ENCODE peak calls at places on chromosome 20, in five cellular contexts. Q is GM12878, S is heart left ventricle, E is lower leg skin, R is ovary. O is an unnamed sample.

GRCh38 chr20:32989507-32990283 is 14.5 kb downstream of the SUN5 start:
- DNase-seq in Q (no peak), S (peak; percentile 1), E (no peak), R (no peak), O (no peak)

GRCh38 chr20:36154696-36155628 is at the start of gene EPB41L1:
- DNase-seq in Q (no peak), S (peak; percentile 47), E (peak; percentile 18), R (peak; percentile 65), O (no peak)

GRCh38 chr20:380763-381580 is 412 bp downstream of the TRIB3 start:
- DNase-seq in Q (no peak), S (peak; percentile 71), E (no peak), R (peak; percentile 64), O (peak; percentile 78)

GRCh38 chr20:24691901-24692351 is 222.5 kb downstream of the SYNDIG1 start:
- DNase-seq in Q (no peak), S (no peak), E (no peak), R (no peak), O (peak; percentile 5)

GRCh38 chr20:1417273-1417672 is 24.4 kb upstream of the FKBP1A start:
- DNase-seq in Q (no peak), S (no peak), E (no peak), R (no peak), O (no peak)

GRCh38 chr20:50574586-50574985 is 64.4 kb downstream of the PTPN1 start:
- DNase-seq in Q (no peak), S (no peak), E (no peak), R (no peak), O (peak; percentile 28)

GRCh38 chr20:37680420-37680819 is 13.4 kb upstream of the CTNNBL1 start:
- DNase-seq in Q (no peak), S (no peak), E (peak; percentile 32), R (no peak), O (no peak)

GRCh38 chr20:50982372-50982771 is 23.8 kb downstream of the MOCS3 start:
- DNase-seq in Q (no peak), S (no peak), E (peak; percentile 80), R (no peak), O (no peak)

GRCh38 chr20:23823621-23824324 is 2.8 kb downstream of the CST2 start:
- DNase-seq in Q (no peak), S (no peak), E (no peak), R (no peak), O (no peak)

GRCh38 chr20:23231561-23232218 is 118.9 kb upstream of the NXT1 start:
- DNase-seq in Q (no peak), S (no peak), E (no peak), R (no peak), O (no peak)

GRCh38 chr20:50048420-50049166 is 64.4 kb downstream of the UBE2V1 start:
- DNase-seq in Q (no peak), S (no peak), E (no peak), R (no peak), O (no peak)

GRCh38 chr20:36094497-36094896 is 60.0 kb upstream of the EPB41L1 start:
- DNase-seq in Q (no peak), S (peak; percentile 33), E (no peak), R (no peak), O (no peak)

GRCh38 chr20:7772376-7772775 is 167.9 kb downstream of the HAO1 start:
- DNase-seq in Q (no peak), S (no peak), E (no peak), R (no peak), O (no peak)

GRCh38 chr20:38225240-38225899 is 35.2 kb downstream of the KIAA1755 start:
- DNase-seq in Q (no peak), S (no peak), E (no peak), R (peak; percentile 15), O (no peak)

GRCh38 chr20:5184684-5185083 is 57.9 kb downstream of the CDS2 start:
- DNase-seq in Q (no peak), S (no peak), E (no peak), R (no peak), O (no peak)

GRCh38 chr20:36145877-36146707 is 8.4 kb upstream of the EPB41L1 start:
- DNase-seq in Q (no peak), S (peak; percentile 86), E (no peak), R (no peak), O (no peak)

GRCh38 chr20:37160683-37161082 is 18.4 kb upstream of the RPN2 start:
- DNase-seq in Q (no peak), S (no peak), E (no peak), R (no peak), O (no peak)

GRCh38 chr20:4026093-4026601 is 10.8 kb upstream of the RNF24 start:
- DNase-seq in Q (no peak), S (no peak), E (no peak), R (no peak), O (no peak)

GRCh38 chr20:21272279-21272678 is 30.9 kb upstream of the XRN2 start:
- DNase-seq in Q (no peak), S (no peak), E (no peak), R (no peak), O (no peak)

GRCh38 chr20:23970049-23970448 is 18.5 kb downstream of the GGTLC1 start:
- DNase-seq in Q (no peak), S (no peak), E (no peak), R (no peak), O (no peak)

GRCh38 chr20:50216543-50217206 is 26.0 kb downstream of the CEBPB start:
- DNase-seq in Q (no peak), S (no peak), E (no peak), R (no peak), O (no peak)

GRCh38 chr20:50900261-50900660 is 31.0 kb downstream of the ADNP start:
- DNase-seq in Q (no peak), S (no peak), E (no peak), R (no peak), O (no peak)

GRCh38 chr20:4508773-4509172 is 212.9 kb upstream of the PRND start:
- DNase-seq in Q (no peak), S (no peak), E (no peak), R (no peak), O (no peak)

GRCh38 chr20:45087814-45088213 is 13.1 kb downstream of the KCNS1 start:
- DNase-seq in Q (no peak), S (no peak), E (no peak), R (no peak), O (no peak)

GRCh38 chr20:10671221-10671849 is 2.5 kb downstream of the JAG1 start:
- DNase-seq in Q (peak; percentile 69), S (no peak), E (peak; percentile 89), R (peak; percentile 83), O (peak; percentile 85)

GRCh38 chr20:50719328-50719727 is 12.1 kb upstream of the PARD6B start:
- DNase-seq in Q (no peak), S (no peak), E (no peak), R (no peak), O (no peak)

GRCh38 chr20:62816031-62816878 is 595 bp upstream of the COL9A3 start:
- DNase-seq in Q (no peak), S (no peak), E (no peak), R (no peak), O (no peak)
- H3K4me3 ChIP-seq in Q (no peak overlapping the region), S (peak overlapping the region; percentile 32), E (no peak overlapping the region), R (peak overlapping the region; percentile 15), O (peak overlapping the region; percentile 41)

GRCh38 chr20:15930324-15931305 is 642.6 kb downstream of the KIF16B start:
- DNase-seq in Q (no peak), S (no peak), E (peak; percentile 43), R (no peak), O (no peak)
- TF ChIP-seq CTCF in Q (peak; percentile 22), S (peak; percentile 8), E (no peak), R (no peak), O (peak; percentile 8)

DNA sequence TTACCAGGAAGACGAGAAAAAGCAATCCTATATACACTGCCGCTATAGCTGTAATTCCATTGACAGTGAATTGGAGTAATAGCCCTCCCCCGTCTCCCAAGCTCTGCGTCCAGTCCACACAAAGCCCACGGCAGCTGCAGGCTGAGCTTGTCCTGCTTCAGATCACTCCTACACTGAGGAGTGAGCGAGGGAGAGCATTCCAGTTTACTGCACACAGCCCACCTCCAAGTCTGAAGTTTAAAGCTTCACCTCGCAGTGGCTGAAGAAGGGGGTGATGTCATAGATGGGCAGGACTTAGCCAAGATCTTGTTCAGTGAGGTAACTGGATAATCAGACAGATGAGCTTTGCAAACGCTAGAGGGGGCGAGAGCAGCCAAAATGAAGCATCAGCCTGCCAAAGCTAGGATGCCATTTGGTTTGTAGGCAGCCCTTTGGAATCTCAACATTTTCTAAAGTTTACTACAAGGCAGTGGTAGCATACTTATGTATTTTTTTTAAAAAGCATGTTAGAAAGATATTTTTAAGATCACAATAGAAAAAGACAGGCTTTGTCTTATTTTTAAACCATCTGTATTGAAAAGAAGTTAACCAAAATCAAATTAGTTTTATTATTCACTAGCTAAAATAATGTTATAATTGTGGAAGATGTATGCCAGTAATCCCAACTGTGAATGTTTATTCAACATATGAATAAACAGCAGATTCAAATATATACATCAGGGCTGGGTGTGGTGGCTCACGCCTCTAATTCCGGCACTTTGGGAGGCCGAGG is at the start of gene FLRT3:
- DNase-seq in Q (peak; percentile 70), S (peak; percentile 57), E (peak; percentile 71), R (peak; percentile 82), O (peak; percentile 87)
- TF ChIP-seq POLR2A in Q (no peak), S (no peak), E (no peak), R (peak; percentile 62), O (peak; percentile 47)

GRCh38 chr20:56815796-56816195 is 186.7 kb downstream of the TFAP2C start:
- DNase-seq in Q (no peak), S (no peak), E (no peak), R (no peak), O (no peak)

GRCh38 chr20:56816349-56816748 is 187.2 kb downstream of the TFAP2C start:
- DNase-seq in Q (no peak), S (no peak), E (no peak), R (no peak), O (no peak)

GRCh38 chr20:56820984-56821383 is 191.9 kb downstream of the TFAP2C start:
- DNase-seq in Q (no peak), S (no peak), E (no peak), R (no peak), O (no peak)

GRCh38 chr20:56817780-56818675 is 188.9 kb downstream of the TFAP2C start:
- DNase-seq in Q (no peak), S (no peak), E (no peak), R (no peak), O (no peak)
- H3K4me3 ChIP-seq in Q (no peak overlapping the region), S (no peak overlapping the region), E (no peak overlapping the region), R (no peak overlapping the region), O (no peak overlapping the region)

O was measured in Peyer's patch.